ENCODE peak calls at places on chromosomes 3 and 15, in five cellular contexts. Q, A, B, Z and J are unnamed samples.

GRCh38 chr3:183189641-183190040 is 27.1 kb upstream of the LAMP3 start:
- DNase-seq in Q (no peak), A (no peak), B (no peak), Z (no peak), J (no peak)

GRCh38 chr3:194871143-194871863 is 185.6 kb downstream of the FAM43A start:
- DNase-seq in Q (no peak), A (no peak), B (peak; percentile 82), Z (peak; percentile 50), J (peak; percentile 74)

GRCh38 chr15:63593705-63594671 is 3.2 kb upstream of the FBXL22 start:
- DNase-seq in Q (no peak), A (peak; percentile 34), B (no peak), Z (no peak), J (no peak)

GRCh38 chr15:94411279-94411678 is 179.9 kb downstream of the MCTP2 start:
- DNase-seq in Q (no peak), A (no peak), B (no peak), Z (no peak), J (no peak)

GRCh38 chr15:94670436-94671034 is 439.2 kb downstream of the MCTP2 start:
- DNase-seq in Q (peak; percentile 63), A (no peak), B (no peak), Z (no peak), J (peak; percentile 57)

GRCh38 chr3:185649414-185649813 is 63.3 kb downstream of the SENP2 start:
- DNase-seq in Q (no peak), A (no peak), B (no peak), Z (peak; percentile 31), J (no peak)

GRCh38 chr3:128623762-128624176 is 26.8 kb downstream of the RPN1 start:
- DNase-seq in Q (no peak), A (no peak), B (no peak), Z (peak; percentile 41), J (no peak)

GRCh38 chr15:90101130-90101968 is 919 bp downstream of the IDH2 start:
- DNase-seq in Q (peak; percentile 72), A (no peak), B (peak; percentile 86), Z (peak; percentile 61), J (peak; percentile 86)

GRCh38 chr3:128052831-128053419 is 688 bp downstream of the SEC61A1 start:
- DNase-seq in Q (peak; percentile 44), A (no peak), B (no peak), Z (no peak), J (no peak)

GRCh38 chr3:144652573-144652972 is 681.0 kb downstream of the DIPK2A start:
- DNase-seq in Q (no peak), A (no peak), B (no peak), Z (no peak), J (no peak)

GRCh38 chr3:187762792-187763191 is 17.5 kb upstream of the BCL6 start:
- DNase-seq in Q (no peak), A (no peak), B (no peak), Z (no peak), J (no peak)

GRCh38 chr3:138340511-138340910 is 7.9 kb upstream of the MRAS start:
- DNase-seq in Q (no peak), A (no peak), B (no peak), Z (no peak), J (no peak)

GRCh38 chr3:160486459-160486869 is 36.9 kb upstream of the TRIM59 start:
- DNase-seq in Q (peak; percentile 56), A (no peak), B (no peak), Z (no peak), J (peak; percentile 56)

GRCh38 chr3:81728766-81729544 is 32.5 kb downstream of the GBE1 start:
- DNase-seq in Q (no peak), A (no peak), B (no peak), Z (no peak), J (no peak)

GRCh38 chr15:78387678-78388077 is 47.5 kb downstream of the CRABP1 start:
- DNase-seq in Q (no peak), A (no peak), B (no peak), Z (no peak), J (no peak)

GRCh38 chr3:156465222-156465621 is 89.7 kb downstream of the SSR3 start:
- DNase-seq in Q (peak; percentile 4), A (no peak), B (no peak), Z (no peak), J (no peak)

GRCh38 chr3:148955544-148956346 is 35.6 kb upstream of the GYG1 start:
- DNase-seq in Q (peak; percentile 60), A (no peak), B (no peak), Z (peak; percentile 19), J (peak; percentile 67)

GRCh38 chr15:67839358-67839928 is 402 bp downstream of the RNU6-1 start:
- DNase-seq in Q (peak; percentile 78), A (no peak), B (no peak), Z (no peak), J (peak; percentile 68)